ENCODE peak calls at places on chromosomes 3 and 15, in nine cellular contexts. Y is hypothalamus, T is WERI-Rb-1, A is A172, U is globus pallidus, K is endothelial cell, I is foreskin fibroblast, C is hippocampal formation, J is lower lobe of right lung. L is an unnamed sample.

GRCh38 chr3:43001094-43001553 is 22.0 kb downstream of the GASK1A start:
- DNase-seq in C (no peak), K (no peak), Y (no peak), T (no peak), A (no peak), I (peak), J (peak), U (peak), L (no peak)

GRCh38 chr15:58396181-58396580 is 35.6 kb upstream of the LIPC start:
- DNase-seq in T (peak), J (no peak), Y (no peak), K (no peak), U (no peak), I (peak), A (peak), C (no peak), L (no peak)

GRCh38 chr3:149435936-149436885 is 38.3 kb upstream of the TM4SF4 start:
- DNase-seq in K (no peak), I (no peak), J (no peak), Y (no peak), T (no peak), U (no peak), A (no peak), C (no peak), L (no peak)

GRCh38 chr3:126261037-126261436 is 80.7 kb upstream of the ALDH1L1 start:
- DNase-seq in J (no peak), U (no peak), C (no peak), K (no peak), Y (no peak), A (no peak), I (peak), T (peak), L (peak)

GRCh38 chr3:59412506-59412905 is 362.7 kb upstream of the CFAP20DC start:
- DNase-seq in J (no peak), C (no peak), T (no peak), I (no peak), Y (no peak), K (no peak), A (no peak), U (no peak), L (no peak)

GRCh38 chr15:73015493-73015892 is 36.8 kb upstream of the NEO1 start:
- DNase-seq in C (no peak), I (no peak), J (no peak), K (no peak), U (no peak), T (no peak), A (no peak), Y (no peak), L (peak)

GRCh38 chr3:41652931-41653330 is 309.0 kb downstream of the ULK4 start:
- DNase-seq in J (no peak), U (no peak), A (no peak), K (no peak), C (no peak), I (no peak), T (no peak), Y (no peak), L (peak)

GRCh38 chr15:66901336-66902100 is 163.9 kb upstream of the SMAD3 start:
- DNase-seq in A (peak), K (no peak), I (no peak), T (no peak), U (no peak), J (no peak), Y (no peak), C (no peak), L (no peak)

GRCh38 chr3:59425942-59426341 is 376.1 kb upstream of the CFAP20DC start:
- DNase-seq in J (no peak), Y (no peak), K (no peak), U (no peak), C (no peak), T (no peak), A (no peak), I (no peak), L (no peak)

GRCh38 chr3:13022348-13023250 is 50.6 kb downstream of the IQSEC1 start:
- DNase-seq in U (no peak), Y (no peak), T (peak), J (peak), C (no peak), K (no peak), I (peak), A (peak), L (no peak)

GRCh38 chr3:160134964-160135363 is 90.3 kb upstream of the C3orf80 start:
- DNase-seq in K (no peak), U (peak), J (no peak), I (peak), T (no peak), C (no peak), A (no peak), Y (no peak), L (no peak)

GRCh38 chr15:67968564-67969440 is 85.3 kb upstream of the PIAS1 start:
- DNase-seq in A (no peak), K (no peak), T (peak), C (no peak), U (no peak), I (no peak), Y (no peak), J (no peak), L (no peak)

GRCh38 chr3:21705769-21706168 is 45.2 kb downstream of the ZNF385D start:
- DNase-seq in I (peak), J (no peak), A (peak), U (no peak), C (no peak), K (no peak), T (no peak), Y (no peak), L (no peak)

GRCh38 chr3:42061711-42062408 is 29.3 kb upstream of the TRAK1 start:
- DNase-seq in C (no peak), J (peak), A (peak), U (no peak), Y (no peak), I (peak), K (no peak), T (no peak), L (peak)

GRCh38 chr3:4504340-4505261 is 11.5 kb downstream of the ITPR1 start:
- DNase-seq in Y (no peak), C (no peak), K (no peak), I (no peak), U (no peak), J (no peak), A (no peak), T (no peak), L (no peak)

GRCh38 chr15:27808182-27808581 is 290.9 kb downstream of the OCA2 start:
- DNase-seq in C (no peak), K (no peak), Y (no peak), T (no peak), I (no peak), J (no peak), U (no peak), A (no peak), L (no peak)

GRCh38 chr3:194257916-194258668 is 93.0 kb downstream of the CPN2 start:
- DNase-seq in U (no peak), J (no peak), C (no peak), A (no peak), K (no peak), T (no peak), I (no peak), Y (no peak), L (no peak)

GRCh38 chr3:44584646-44585501 is at the start of gene ZNF660:
- DNase-seq in Y (peak), T (peak), C (peak), U (peak), I (peak), A (no peak), J (peak), K (peak), L (no peak)

GRCh38 chr3:45790611-45791010 is 5.7 kb downstream of the SLC6A20 start:
- DNase-seq in J (no peak), Y (no peak), U (no peak), I (no peak), C (no peak), A (no peak), T (no peak), K (no peak), L (no peak)

GRCh38 chr15:98896002-98896721 is 111.4 kb downstream of the PGPEP1L start:
- DNase-seq in T (no peak), C (no peak), J (no peak), A (peak), U (no peak), K (no peak), Y (no peak), I (no peak), L (peak)

GRCh38 chr3:44206301-44206700 is 35.4 kb upstream of the TOPAZ1 start:
- DNase-seq in U (no peak), C (no peak), A (no peak), T (no peak), Y (no peak), J (no peak), I (no peak), K (no peak), L (no peak)

GRCh38 chr15:48354694-48355303 is 23.6 kb downstream of the DUT start:
- DNase-seq in Y (no peak), I (no peak), U (no peak), K (no peak), T (no peak), C (no peak), A (no peak), J (no peak), L (no peak)

L was measured in SK-MEL-5.